ENCODE peak calls at places on chromosomes 13 and 19, in five cellular contexts. S is BE2C, K is astrocyte, E is cardiac fibroblast, Q is cardiac muscle cell. J is an unnamed sample.

GRCh38 chr19:49064768-49065611 is at the start of gene NTF4:
- DNase-seq in S (peak; percentile 69), K (no peak), E (peak; percentile 28), Q (peak; percentile 88), J (no peak)

GRCh38 chr13:87884874-87885273 is 213.7 kb downstream of the SLITRK5 start:
- DNase-seq in S (peak; percentile 59), K (peak; percentile 53), E (no peak), Q (peak; percentile 22), J (no peak)

GRCh38 chr19:3879656-3880055 is 829 bp upstream of the ATCAY start:
- DNase-seq in S (no peak), K (no peak), E (no peak), Q (no peak), J (no peak)

GRCh38 chr19:49614096-49614857 is 23.3 kb downstream of the PRR12 start:
- DNase-seq in S (no peak), K (peak; percentile 83), E (peak; percentile 72), Q (no peak), J (peak; percentile 41)

GRCh38 chr19:18259848-18260247 is 14.4 kb downstream of the IQCN start:
- DNase-seq in S (no peak), K (no peak), E (no peak), Q (no peak), J (no peak)

GRCh38 chr19:52343548-52343947 is 7.5 kb downstream of the ZNF610 start:
- DNase-seq in S (peak; percentile 70), K (peak; percentile 20), E (peak; percentile 11), Q (peak; percentile 98), J (no peak)

GRCh38 chr19:50300814-50301606 is 28.2 kb downstream of the KCNC3 start:
- DNase-seq in S (no peak), K (peak; percentile 71), E (peak; percentile 62), Q (no peak), J (no peak)

GRCh38 chr13:76820759-76821158 is 65.4 kb downstream of the KCTD12 start:
- DNase-seq in S (no peak), K (no peak), E (peak; percentile 75), Q (no peak), J (no peak)

GRCh38 chr19:543912-544608 is at the start of gene GZMM:
- DNase-seq in S (no peak), K (no peak), E (no peak), Q (no peak), J (no peak)

GRCh38 chr13:74557870-74558269 is 423.7 kb upstream of the KLF12 start:
- DNase-seq in S (no peak), K (no peak), E (no peak), Q (no peak), J (no peak)

GRCh38 chr13:48573213-48573612 is 40.3 kb upstream of the RCBTB2 start:
- DNase-seq in S (no peak), K (no peak), E (peak; percentile 17), Q (no peak), J (no peak)

GRCh38 chr19:29724102-29724641 is 9.1 kb upstream of the C19orf12 start:
- DNase-seq in S (no peak), K (peak; percentile 5), E (peak; percentile 16), Q (peak; percentile 18), J (no peak)

GRCh38 chr13:100738176-100738855 is 63.7 kb upstream of the TMTC4 start:
- DNase-seq in S (no peak), K (no peak), E (no peak), Q (no peak), J (no peak)

GRCh38 chr13:24497742-24498141 is 14.8 kb downstream of the PARP4 start:
- DNase-seq in S (no peak), K (no peak), E (no peak), Q (no peak), J (no peak)

GRCh38 chr13:74210693-74211393 is 76.6 kb upstream of the KLF12 start:
- DNase-seq in S (peak; percentile 89), K (peak; percentile 97), E (peak; percentile 97), Q (peak; percentile 35), J (no peak)

GRCh38 chr13:48403151-48403631 is 9.7 kb downstream of the LPAR6 start:
- DNase-seq in S (no peak), K (no peak), E (peak; percentile 52), Q (no peak), J (peak; percentile 23)

GRCh38 chr13:36986462-36987240 is 12.5 kb downstream of the ALG5 start:
- DNase-seq in S (no peak), K (no peak), E (peak; percentile 8), Q (no peak), J (no peak)

GRCh38 chr19:9793051-9793591 is 24.6 kb upstream of the ZNF846 start:
- DNase-seq in S (peak; percentile 61), K (peak; percentile 39), E (peak; percentile 64), Q (no peak), J (no peak)

GRCh38 chr13:59409651-59410200 is 754.0 kb downstream of the DIAPH3 start:
- DNase-seq in S (no peak), K (peak; percentile 20), E (no peak), Q (no peak), J (no peak)

GRCh38 chr13:96238241-96238640 is 148.3 kb downstream of the HS6ST3 start:
- DNase-seq in S (no peak), K (no peak), E (no peak), Q (no peak), J (no peak)

GRCh38 chr19:55345818-55346724 is 6.4 kb downstream of the KMT5C start:
- DNase-seq in S (peak; percentile 60), K (no peak), E (peak; percentile 51), Q (no peak), J (no peak)

GRCh38 chr13:88979465-88980180 is 1308.5 kb downstream of the SLITRK5 start:
- DNase-seq in S (peak; percentile 17), K (peak; percentile 0), E (peak; percentile 29), Q (peak; percentile 30), J (no peak)

GRCh38 chr13:48801255-48801654 is 147.5 kb downstream of the CYSLTR2 start:
- DNase-seq in S (no peak), K (peak; percentile 42), E (no peak), Q (no peak), J (no peak)

GRCh38 chr19:40200352-40201099 is 9.3 kb downstream of the MAP3K10 start:
- DNase-seq in S (no peak), K (no peak), E (no peak), Q (no peak), J (peak; percentile 14)

GRCh38 chr19:31223805-31224534 is 125.3 kb downstream of the TSHZ3 start:
- DNase-seq in S (no peak), K (peak; percentile 92), E (peak; percentile 83), Q (no peak), J (no peak)

GRCh38 chr19:17775991-17776803 is 18.7 kb upstream of the B3GNT3 start:
- DNase-seq in S (no peak), K (no peak), E (peak; percentile 30), Q (no peak), J (peak; percentile 95)

DNA sequence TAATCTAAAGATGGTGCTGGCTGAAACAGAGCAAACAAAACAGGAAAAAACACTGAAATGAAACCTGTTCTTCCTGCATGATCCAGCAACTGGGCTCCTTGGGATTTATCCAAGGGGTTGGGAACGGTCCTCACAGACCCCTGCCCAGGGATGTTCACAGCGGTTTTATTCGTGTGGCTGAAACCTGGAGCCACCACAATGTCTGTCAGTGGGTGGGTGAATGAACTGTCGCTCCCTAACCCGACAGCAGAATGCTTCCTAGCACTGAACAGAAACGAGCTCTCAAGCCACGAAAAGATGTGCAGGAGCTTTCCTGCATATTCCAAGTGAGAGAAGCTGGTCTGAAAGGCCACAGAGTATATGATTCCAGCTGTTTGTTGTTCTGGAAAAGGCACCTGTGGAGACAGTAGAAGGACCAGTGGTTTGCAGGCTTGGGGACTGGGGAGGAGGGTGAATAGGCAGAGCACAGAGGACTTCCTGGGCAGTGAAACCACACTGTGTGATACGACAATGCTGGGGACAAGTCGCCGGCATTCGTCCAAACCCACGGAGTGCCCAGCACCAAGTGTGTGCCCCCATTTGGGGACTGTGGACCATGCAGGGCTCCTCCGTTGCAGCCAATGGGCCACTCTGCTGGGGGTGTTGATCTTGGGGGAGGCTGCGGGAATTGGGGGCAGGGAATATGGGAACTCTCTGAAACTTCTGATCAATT is 73.9 kb downstream of the TEX29 start:
- DNase-seq in S (no peak), K (no peak), E (no peak), Q (no peak), J (no peak)
- TF ChIP-seq CTCF in S (no peak), K (no peak), E (no peak), Q (no peak), J (no peak)

GRCh38 chr13:113889467-113889866 is 25.6 kb upstream of the GAS6 start:
- DNase-seq in S (no peak), K (no peak), E (no peak), Q (no peak), J (no peak)
- TF ChIP-seq CTCF in S (no peak), K (no peak), E (no peak), Q (no peak), J (no peak)

DNA sequence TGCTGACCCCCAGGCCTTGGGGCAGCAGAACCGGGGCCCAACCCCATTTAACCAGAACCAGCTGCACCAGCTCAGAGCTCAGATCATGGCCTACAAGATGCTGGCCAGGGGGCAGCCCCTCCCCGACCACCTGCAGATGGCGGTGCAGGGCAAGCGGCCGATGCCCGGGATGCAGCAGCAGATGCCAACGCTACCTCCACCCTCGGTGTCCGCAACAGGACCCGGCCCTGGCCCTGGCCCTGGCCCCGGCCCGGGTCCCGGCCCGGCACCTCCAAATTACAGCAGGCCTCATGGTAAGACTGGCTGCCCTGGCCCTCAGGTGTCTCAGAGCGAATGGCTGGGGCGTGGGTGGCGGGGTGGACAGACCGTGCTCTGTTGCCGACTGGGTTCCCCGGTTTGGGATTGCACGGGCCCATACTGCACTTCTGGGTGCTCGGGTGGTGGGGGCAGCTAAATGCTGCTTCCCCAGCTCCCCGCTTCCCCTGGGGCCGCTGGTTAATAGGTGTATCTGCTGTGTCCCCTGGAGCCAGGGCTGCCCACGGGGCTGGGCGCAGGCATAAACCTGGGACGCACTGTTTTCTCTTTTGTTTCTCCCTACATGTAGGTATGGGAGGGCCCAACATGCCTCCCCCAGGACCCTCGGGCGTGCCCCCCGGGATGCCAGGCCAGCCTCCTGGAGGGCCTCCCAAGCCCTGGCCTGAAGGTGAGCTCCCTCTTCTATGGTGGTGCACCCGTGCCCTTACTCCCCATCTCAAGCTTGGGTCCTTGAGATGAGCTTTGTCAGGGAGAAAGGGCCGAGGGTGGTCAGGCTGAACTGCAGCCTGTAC is 25.7 kb downstream of the SMARCA4 start:
- DNase-seq in S (no peak), K (no peak), E (no peak), Q (no peak), J (no peak)
- TF ChIP-seq CTCF in S (no peak), K (no peak), E (no peak), Q (no peak), J (no peak)

DNA sequence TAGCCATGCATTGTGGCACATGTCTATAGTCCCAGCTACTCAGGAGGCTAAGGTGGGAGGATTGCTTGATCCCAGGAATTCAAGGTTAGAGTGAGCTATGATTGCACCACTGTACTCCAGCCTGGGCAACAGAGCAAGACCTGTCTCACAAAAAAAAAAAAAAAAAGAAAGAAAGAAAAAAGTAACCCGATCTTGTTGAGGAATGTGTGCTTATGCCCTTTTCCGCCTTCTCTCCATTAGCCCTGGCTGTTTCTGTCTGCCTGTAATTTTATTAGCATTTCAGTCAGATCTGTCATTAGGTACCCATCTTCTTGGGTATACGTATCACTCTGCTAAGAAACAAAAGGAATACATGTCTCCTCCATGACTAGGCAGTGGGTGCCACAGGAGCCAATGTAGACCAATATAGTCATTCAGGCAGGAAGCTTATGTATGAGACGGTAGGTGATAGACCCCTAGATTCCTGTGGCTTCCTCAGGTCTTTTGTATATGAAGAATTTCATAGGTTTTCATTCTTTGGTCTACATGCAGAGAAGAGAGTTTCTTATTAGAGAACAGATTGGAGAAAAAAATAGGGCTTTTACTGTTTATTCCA is 59.6 kb upstream of the NPAS1 start:
- DNase-seq in S (no peak), K (peak; percentile 48), E (no peak), Q (no peak), J (no peak)
- TF ChIP-seq CTCF in S (no peak), K (no peak), E (no peak), Q (no peak), J (no peak)

GRCh38 chr13:91922969-91923592 is 524.7 kb downstream of the GPC5 start:
- DNase-seq in S (peak; percentile 10), K (no peak), E (no peak), Q (peak; percentile 40), J (no peak)
- TF ChIP-seq CTCF in S (peak; percentile 71), K (no peak), E (no peak), Q (peak; percentile 25), J (peak; percentile 31)